ENCODE peak calls at places on chromosomes 7 and 10, in five cellular contexts. T, C, L, U and K are unnamed samples.

GRCh38 chr10:13904053-13904452 is 317.3 kb downstream of the PRPF18 start:
- DNase-seq in L (no peak), U (no peak), C (no peak), T (no peak), K (no peak)

GRCh38 chr10:33657154-33657900 is 322.9 kb upstream of the NRP1 start:
- DNase-seq in U (no peak), T (peak; percentile 71), L (no peak), C (no peak), K (no peak)

GRCh38 chr10:63699785-63700184 is 178.6 kb downstream of the REEP3 start:
- DNase-seq in C (no peak), U (no peak), T (no peak), L (no peak), K (no peak)

GRCh38 chr7:3164363-3164762 is 120.7 kb upstream of the CARD11 start:
- DNase-seq in U (no peak), C (no peak), T (peak; percentile 93), L (no peak), K (no peak)

GRCh38 chr7:23115991-23116390 is 10.4 kb downstream of the KLHL7 start:
- DNase-seq in L (no peak), C (no peak), U (no peak), T (no peak), K (no peak)

GRCh38 chr7:66668677-66669076 is 40.0 kb downstream of the KCTD7 start:
- DNase-seq in U (no peak), T (no peak), L (no peak), C (no peak), K (no peak)

GRCh38 chr10:77289027-77289501 is 348.5 kb downstream of the KCNMA1 start:
- DNase-seq in T (no peak), C (no peak), L (peak; percentile 45), U (no peak), K (no peak)

GRCh38 chr10:95363303-95363912 is 72.6 kb upstream of the PDLIM1 start:
- DNase-seq in L (no peak), C (peak; percentile 74), U (peak; percentile 50), T (peak; percentile 71), K (peak; percentile 61)

GRCh38 chr7:155123413-155123812 is 53.3 kb downstream of the HTR5A start:
- DNase-seq in T (no peak), C (no peak), L (no peak), U (no peak), K (no peak)

GRCh38 chr10:86419101-86419500 is 52.5 kb upstream of the GRID1 start:
- DNase-seq in L (no peak), U (no peak), T (peak; percentile 67), C (no peak), K (no peak)

GRCh38 chr7:142376356-142376997 is 118.6 kb upstream of the PRSS58 start:
- DNase-seq in T (no peak), L (no peak), U (no peak), C (no peak), K (no peak)

GRCh38 chr7:29190349-29191045 is 4.1 kb upstream of the CHN2 start:
- DNase-seq in L (no peak), T (peak; percentile 94), U (no peak), C (no peak), K (no peak)

GRCh38 chr7:29192284-29192683 is 2.3 kb upstream of the CHN2 start:
- DNase-seq in U (no peak), L (no peak), C (no peak), T (no peak), K (no peak)

GRCh38 chr7:29192811-29193210 is 1.8 kb upstream of the CHN2 start:
- DNase-seq in C (no peak), T (no peak), L (no peak), U (no peak), K (no peak)

GRCh38 chr7:29193316-29194205 is 1.0 kb upstream of the CHN2 start:
- DNase-seq in U (no peak), C (no peak), T (no peak), L (no peak), K (no peak)

DNA sequence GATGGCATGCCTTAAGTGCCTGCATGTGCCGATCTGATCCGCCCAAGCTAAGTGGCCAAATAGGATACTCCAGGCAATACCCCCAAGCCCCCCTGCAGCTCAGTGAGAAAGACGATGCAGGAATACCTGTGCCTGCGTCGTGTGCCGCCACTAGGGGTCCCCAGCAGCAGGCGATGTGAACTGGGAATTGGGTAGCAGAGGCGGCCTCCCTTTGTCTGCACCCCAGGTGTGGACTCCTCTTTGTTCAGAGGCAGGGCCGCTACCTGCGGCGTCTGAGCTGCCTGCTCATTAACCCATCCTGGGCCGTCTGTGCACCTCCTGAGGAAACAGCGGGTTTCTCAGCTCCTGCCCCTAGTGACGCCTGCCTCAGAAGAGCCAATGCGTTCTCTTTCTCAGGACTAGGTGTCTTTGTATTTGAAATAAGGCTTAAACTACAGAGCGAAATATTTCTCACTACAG is 4.8 kb upstream of the CHN2 start:
- DNase-seq in T (peak; percentile 74), L (peak; percentile 93), U (no peak), C (peak; percentile 44), K (peak; percentile 45)
- TF ChIP-seq EZH2 in T (no peak), L (no peak), U (no peak), C (no peak), K (no peak)

GRCh38 chr7:151566897-151567320 is 47.2 kb upstream of the RHEB start:
- DNase-seq in C (no peak), U (no peak), L (no peak), T (no peak), K (no peak)
- TF ChIP-seq SIN3A in C (no peak), U (no peak), L (no peak), T (no peak), K (no peak)

GRCh38 chr7:107044347-107045194 is at the start of gene PRKAR2B:
- DNase-seq in U (no peak), C (peak; percentile 98), T (peak; percentile 32), L (peak; percentile 87), K (peak; percentile 27)

GRCh38 chr7:107045980-107046379 is 1.5 kb downstream of the PRKAR2B start:
- DNase-seq in L (no peak), C (peak; percentile 56), U (no peak), T (no peak), K (no peak)

GRCh38 chr7:107045195-107045960 is 873 bp downstream of the PRKAR2B start:
- DNase-seq in C (peak; percentile 49), U (no peak), L (no peak), T (no peak), K (no peak)

GRCh38 chr7:107046511-107047259 is 2.2 kb downstream of the PRKAR2B start:
- DNase-seq in T (no peak), L (no peak), U (no peak), C (no peak), K (no peak)

GRCh38 chr7:107043916-107044346 is 574 bp upstream of the PRKAR2B start:
- DNase-seq in T (no peak), C (no peak), U (no peak), L (no peak), K (no peak)
- TF ChIP-seq EZH2 in T (no peak), C (no peak), U (no peak), L (no peak), K (no peak)

DNA sequence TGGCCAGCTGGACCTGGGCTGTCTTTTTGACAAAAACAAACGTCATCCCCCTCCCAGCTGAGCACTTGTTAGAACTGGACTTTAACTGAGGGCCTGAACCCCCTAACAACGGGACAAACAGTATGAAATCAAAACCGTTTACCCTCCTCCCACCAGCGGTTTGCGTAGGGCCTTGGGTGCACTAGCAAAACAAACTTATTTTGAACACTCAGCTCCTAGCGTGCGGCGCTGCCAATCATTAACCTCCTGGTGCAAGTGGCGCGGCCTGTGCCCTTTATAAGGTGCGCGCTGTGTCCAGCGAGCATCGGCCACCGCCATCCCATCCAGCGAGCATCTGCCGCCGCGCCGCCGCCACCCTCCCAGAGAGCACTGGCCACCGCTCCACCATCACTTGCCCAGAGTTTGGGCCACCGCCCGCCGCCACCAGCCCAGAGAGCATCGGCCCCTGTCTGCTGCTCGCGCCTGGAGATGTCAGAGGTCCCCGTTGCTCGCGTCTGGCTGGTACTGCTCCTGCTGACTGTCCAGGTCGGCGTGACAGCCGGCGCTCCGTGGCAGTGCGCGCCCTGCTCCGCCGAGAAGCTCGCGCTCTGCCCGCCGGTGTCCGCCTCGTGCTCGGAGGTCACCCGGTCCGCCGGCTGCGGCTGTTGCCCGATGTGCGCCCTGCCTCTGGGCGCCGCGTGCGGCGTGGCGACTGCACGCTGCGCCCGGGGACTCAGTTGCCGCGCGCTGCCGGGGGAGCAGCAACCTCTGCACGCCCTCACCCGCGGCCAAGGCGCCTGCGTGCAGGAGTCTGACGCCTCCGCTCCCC is at the start of gene IGFBP1:
- DNase-seq in C (no peak), L (peak; percentile 60), U (no peak), T (peak; percentile 95), K (no peak)
- TF ChIP-seq SIN3A in C (no peak), L (no peak), U (no peak), T (peak; percentile 73), K (no peak)

GRCh38 chr10:27256299-27256698 is 15.7 kb upstream of the ACBD5 start:
- DNase-seq in T (no peak), U (no peak), L (no peak), C (no peak), K (no peak)

GRCh38 chr10:27258492-27258837 is 17.9 kb upstream of the ACBD5 start:
- DNase-seq in T (no peak), C (no peak), U (no peak), L (no peak), K (no peak)

GRCh38 chr10:27256790-27257189 is 16.2 kb upstream of the ACBD5 start:
- DNase-seq in U (no peak), C (no peak), L (no peak), T (no peak), K (no peak)

GRCh38 chr10:27258838-27259532 is 18.4 kb upstream of the ACBD5 start:
- DNase-seq in U (no peak), C (no peak), L (peak; percentile 75), T (no peak), K (no peak)
- TF ChIP-seq EZH2 in U (peak; percentile 84), C (no peak), L (peak; percentile 57), T (no peak), K (no peak)

DNA sequence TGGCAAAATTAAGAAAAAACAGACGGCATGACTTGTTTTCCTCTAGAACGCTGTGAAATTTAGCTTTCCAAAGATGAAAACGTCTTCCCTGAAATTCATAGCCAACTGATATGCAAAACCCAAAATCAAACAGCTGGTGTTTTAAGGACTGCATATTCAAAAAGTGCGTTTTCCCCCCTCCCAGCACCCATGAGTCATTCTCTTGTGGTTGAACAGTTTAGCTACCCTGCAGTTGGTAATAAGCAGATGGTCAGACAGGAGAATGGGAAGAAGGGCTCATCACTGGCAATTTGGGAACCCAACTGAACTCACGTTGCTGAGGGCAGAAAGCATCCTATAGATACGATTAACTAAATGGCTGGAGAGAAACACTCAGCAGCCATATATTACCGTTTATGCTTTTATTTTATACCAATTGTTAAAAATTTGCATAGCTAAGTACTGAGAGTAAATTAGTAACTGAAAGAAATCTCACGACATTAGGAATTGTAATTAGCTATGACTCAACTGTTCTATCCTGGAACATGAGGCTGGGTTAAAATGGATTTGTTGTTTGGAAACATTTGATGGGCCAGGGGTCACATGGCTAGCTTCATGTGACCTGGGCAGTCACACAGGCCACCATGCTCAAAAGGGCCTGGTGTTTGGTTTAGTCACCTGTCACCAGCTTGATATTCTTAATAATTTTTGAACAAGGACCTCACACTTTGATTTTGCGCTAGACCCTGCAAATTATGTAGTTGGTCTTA is 343.1 kb downstream of the PHTF2 start:
- DNase-seq in T (no peak), L (no peak), U (no peak), C (no peak), K (no peak)
- TF ChIP-seq SIN3A in T (no peak), L (no peak), U (no peak), C (no peak), K (no peak)